ENCODE peak calls at places on chromosomes 11 and 22, in six cellular contexts. O is small intestine; R is osteocyte; I is ELR; P is NCI-H510A treated with DMSO at 0.1 percent for 48 hours; M is activated CD4-positive, CD25-positive, alpha-beta regulatory T cell. L is an unnamed sample.

GRCh38 chr22:39097098-39098020 is at the start of gene APOBEC3H:
- DNase-seq in I (no peak), R (no peak), O (peak; percentile 39), P (no peak), M (no peak), L (no peak)

GRCh38 chr11:72015511-72016061 is 16.9 kb downstream of the IL18BP start:
- DNase-seq in P (no peak), M (no peak), O (no peak), R (no peak), I (peak; percentile 48), L (no peak)

GRCh38 chr11:91792779-91793262 is 431.8 kb upstream of the FAT3 start:
- DNase-seq in I (no peak), M (no peak), O (no peak), R (no peak), P (no peak), L (no peak)

GRCh38 chr22:49727191-49727880 is 100.3 kb downstream of the BRD1 start:
- DNase-seq in I (no peak), O (no peak), R (peak; percentile 81), P (no peak), M (no peak), L (no peak)

GRCh38 chr11:73866095-73866579 is 10.5 kb downstream of the COA4 start:
- DNase-seq in P (no peak), O (no peak), R (no peak), M (no peak), I (peak; percentile 26), L (no peak)

GRCh38 chr22:28911777-28912669 is 28.7 kb downstream of the ZNRF3 start:
- DNase-seq in M (no peak), R (no peak), P (no peak), I (no peak), O (peak; percentile 76), L (no peak)

GRCh38 chr11:60455531-60456042 is at the start of gene MS4A1:
- DNase-seq in M (no peak), I (no peak), O (no peak), P (no peak), R (no peak), L (no peak)

GRCh38 chr11:29306527-29306926 is 710.3 kb downstream of the KCNA4 start:
- DNase-seq in O (no peak), M (no peak), R (no peak), P (no peak), I (peak; percentile 78), L (no peak)

GRCh38 chr11:9148035-9148434 is 56.6 kb upstream of the SCUBE2 start:
- DNase-seq in O (no peak), R (no peak), I (no peak), M (no peak), P (no peak), L (no peak)

GRCh38 chr11:72041364-72042058 is 38.8 kb downstream of the NUMA1 start:
- DNase-seq in I (peak; percentile 68), R (peak; percentile 90), M (peak; percentile 10), O (peak; percentile 62), P (peak; percentile 54), L (peak; percentile 9)

GRCh38 chr11:69431136-69431535 is 50.3 kb upstream of the LINC01488 start:
- DNase-seq in O (no peak), M (no peak), P (no peak), R (no peak), I (no peak), L (no peak)

GRCh38 chr11:65428578-65429068 is 6.0 kb downstream of the NEAT1 start:
- DNase-seq in M (no peak), O (no peak), I (peak; percentile 52), R (no peak), P (no peak), L (no peak)

GRCh38 chr11:114433376-114433775 is 5.9 kb upstream of the REXO2 start:
- DNase-seq in M (no peak), P (no peak), I (no peak), R (no peak), O (no peak), L (no peak)

GRCh38 chr11:117795726-117796455 is 1.1 kb downstream of the DSCAML1 start:
- DNase-seq in P (peak; percentile 73), M (no peak), I (no peak), O (no peak), R (no peak), L (no peak)

GRCh38 chr22:41242396-41243117 is 1.8 kb upstream of the CHADL start:
- DNase-seq in P (no peak), M (no peak), I (no peak), R (no peak), O (no peak), L (no peak)

GRCh38 chr22:38727530-38728451 is 22.0 kb downstream of the GTPBP1 start:
- DNase-seq in I (no peak), P (no peak), O (no peak), R (no peak), M (no peak), L (no peak)

GRCh38 chr11:122706261-122706660 is 50.7 kb downstream of the UBASH3B start:
- DNase-seq in M (no peak), R (no peak), O (no peak), P (no peak), I (no peak), L (no peak)

GRCh38 chr11:72786305-72787261 is 7.3 kb downstream of the STARD10 start:
- DNase-seq in M (no peak), R (no peak), O (peak; percentile 76), I (no peak), P (peak; percentile 94), L (no peak)

GRCh38 chr11:60515144-60515855 is at the start of gene MS4A13:
- DNase-seq in O (no peak), P (no peak), I (no peak), M (no peak), R (no peak), L (no peak)